ENCODE peak calls at places on chromosomes 5 and 9, in ten cellular contexts. L is GM10248, X is AG08395, H is RWPE1, R is glutamatergic neuron, F is dorsolateral prefrontal cortex, V is HEK293T, N is astrocyte of the spinal cord, A is germinal center, O is NCI-H1436. G is an unnamed sample.

GRCh38 chr5:173829826-173830225 is 58.3 kb upstream of the CPEB4 start:
- DNase-seq in L (no peak), A (no peak), H (peak), R (no peak), N (peak), F (no peak), O (no peak), V (no peak), X (peak), G (no peak)

GRCh38 chr5:65791721-65792698 is 70.0 kb downstream of the NLN start:
- DNase-seq in X (no peak), L (no peak), A (no peak), O (no peak), R (no peak), F (peak), V (no peak), H (no peak), N (peak), G (no peak)

GRCh38 chr5:171898879-171899278 is 107.6 kb downstream of the FBXW11 start:
- DNase-seq in A (no peak), X (no peak), R (no peak), V (no peak), L (no peak), N (no peak), O (no peak), F (no peak), H (no peak), G (no peak)

GRCh38 chr5:10681605-10682428 is 79.2 kb downstream of the DAP start:
- DNase-seq in F (no peak), O (no peak), N (no peak), V (no peak), H (no peak), R (no peak), L (no peak), A (no peak), X (no peak), G (no peak)

GRCh38 chr9:2664675-2665065 is 43.1 kb downstream of the VLDLR start:
- DNase-seq in A (no peak), F (no peak), L (no peak), O (no peak), N (no peak), V (no peak), R (no peak), H (no peak), X (no peak), G (no peak)

GRCh38 chr9:133995012-133995896 is 3.1 kb upstream of the VAV2 start:
- DNase-seq in H (no peak), V (peak), L (no peak), R (no peak), N (no peak), X (peak), F (no peak), A (no peak), O (peak), G (no peak)

GRCh38 chr9:79446540-79447307 is 125.0 kb upstream of the TLE4 start:
- DNase-seq in F (no peak), X (no peak), O (no peak), H (no peak), A (no peak), L (no peak), N (no peak), R (no peak), V (peak), G (no peak)

GRCh38 chr9:86324901-86325300 is 29.3 kb downstream of the TUT7 start:
- DNase-seq in A (no peak), H (no peak), R (no peak), L (no peak), F (no peak), X (no peak), N (no peak), V (no peak), O (no peak), G (no peak)

GRCh38 chr5:126348855-126349635 is 74.2 kb upstream of the GRAMD2B start:
- DNase-seq in F (no peak), A (no peak), N (no peak), O (no peak), L (no peak), V (no peak), X (no peak), H (no peak), R (no peak), G (no peak)

GRCh38 chr5:103894882-103895281 is 332.3 kb upstream of the NUDT12 start:
- DNase-seq in L (no peak), R (peak), O (no peak), F (peak), X (peak), N (peak), A (no peak), V (no peak), H (no peak), G (no peak)

GRCh38 chr5:73363911-73364730 is 84.5 kb downstream of the FOXD1 start:
- DNase-seq in X (peak), H (no peak), O (no peak), N (peak), V (no peak), L (no peak), F (no peak), R (no peak), A (no peak), G (no peak)

GRCh38 chr5:132032156-132032555 is 20.7 kb upstream of the ACSL6 start:
- DNase-seq in F (no peak), N (no peak), X (no peak), V (no peak), H (no peak), L (no peak), R (no peak), O (no peak), A (no peak), G (peak)

GRCh38 chr9:91714020-91714721 is 235.9 kb downstream of the ROR2 start:
- DNase-seq in H (peak), F (no peak), V (peak), A (peak), R (peak), O (no peak), N (peak), L (no peak), X (peak), G (no peak)

GRCh38 chr5:50740832-50741231 is 74.4 kb downstream of the PARP8 start:
- DNase-seq in L (no peak), X (no peak), O (no peak), F (no peak), A (no peak), H (no peak), R (no peak), V (no peak), N (no peak), G (no peak)

GRCh38 chr5:142151436-142152382 is 43.1 kb downstream of the NDFIP1 start:
- DNase-seq in V (peak), H (peak), N (peak), R (peak), X (peak), A (peak), L (peak), F (no peak), O (peak), G (peak)

GRCh38 chr5:37136694-37137093 is 112.5 kb downstream of the CPLANE1 start:
- DNase-seq in H (no peak), V (no peak), O (no peak), R (no peak), X (no peak), A (no peak), F (no peak), L (no peak), N (no peak), G (no peak)

GRCh38 chr9:82600536-82601271 is 462.2 kb downstream of the RASEF start:
- DNase-seq in O (no peak), L (no peak), N (no peak), R (no peak), H (no peak), F (no peak), X (no peak), A (no peak), V (no peak), G (no peak)